ENCODE peak calls at places on chromosomes 13 and 19, in ten cellular contexts. E is psoas muscle, D is uterus, X is A673, Q is lower leg skin, P is astrocyte of the cerebellum, H is esophagus squamous epithelium, A is heart left ventricle, M is fibroblast of lung, T is Peyer's patch. U is an unnamed sample.

GRCh38 chr13:67134322-67135129 is 95.6 kb downstream of the PCDH9 start:
- DNase-seq in H (no peak), E (no peak), A (no peak), M (peak; percentile 18), T (no peak), P (no peak), Q (no peak), D (no peak), X (no peak), U (peak; percentile 30)

GRCh38 chr13:113390874-113391497 is 27.1 kb upstream of the GRTP1 start:
- DNase-seq in X (no peak), Q (no peak), E (no peak), D (no peak), M (peak; percentile 26), A (no peak), T (no peak), H (no peak), P (no peak), U (no peak)

GRCh38 chr13:113187263-113187669 is 21.2 kb downstream of the PCID2 start:
- DNase-seq in H (peak; percentile 15), E (peak; percentile 94), P (peak; percentile 93), A (peak; percentile 85), D (peak; percentile 71), M (peak; percentile 100), X (peak; percentile 96), Q (peak; percentile 91), T (no peak), U (peak; percentile 99)

GRCh38 chr13:53200498-53201453 is 172.2 kb downstream of the OLFM4 start:
- DNase-seq in P (no peak), X (peak; percentile 61), M (peak; percentile 9), T (peak; percentile 62), H (no peak), Q (no peak), E (peak; percentile 70), D (no peak), A (peak; percentile 22), U (peak; percentile 15)

GRCh38 chr19:51382004-51382403 is 5.8 kb downstream of the LIM2 start:
- DNase-seq in E (no peak), Q (no peak), T (no peak), M (no peak), D (no peak), H (no peak), X (no peak), A (no peak), P (no peak), U (no peak)

GRCh38 chr13:33218020-33218419 is 67.5 kb downstream of the STARD13 start:
- DNase-seq in P (no peak), D (no peak), H (no peak), M (peak; percentile 91), T (no peak), X (no peak), E (no peak), Q (no peak), A (no peak), U (peak; percentile 48)

GRCh38 chr13:83153833-83154232 is 728.4 kb downstream of the SLITRK1 start:
- DNase-seq in A (no peak), X (no peak), D (no peak), E (no peak), T (no peak), P (no peak), Q (no peak), H (no peak), M (no peak), U (peak; percentile 8)

GRCh38 chr13:112496166-112496565 is 91.8 kb downstream of the TUBGCP3 start:
- DNase-seq in T (no peak), Q (no peak), M (no peak), P (no peak), A (no peak), H (no peak), E (no peak), D (no peak), X (no peak), U (no peak)

GRCh38 chr13:112905990-112906641 is 62.9 kb upstream of the MCF2L start:
- DNase-seq in Q (no peak), X (no peak), E (no peak), P (no peak), H (no peak), M (no peak), A (no peak), T (no peak), D (no peak), U (no peak)

GRCh38 chr19:2529473-2529918 is 53.6 kb downstream of the GADD45B start:
- DNase-seq in H (no peak), P (no peak), A (no peak), T (peak; percentile 59), E (peak; percentile 80), Q (peak; percentile 47), D (no peak), X (no peak), M (peak; percentile 83), U (peak; percentile 91)

GRCh38 chr13:77699059-77699680 is 1.7 kb downstream of the SLAIN1 start:
- DNase-seq in X (no peak), A (no peak), E (no peak), D (no peak), M (no peak), Q (no peak), H (no peak), T (no peak), P (no peak), U (no peak)

GRCh38 chr19:48928164-48929005 is 5.1 kb upstream of the DHDH start:
- DNase-seq in D (no peak), E (no peak), A (no peak), X (no peak), H (no peak), Q (no peak), T (no peak), P (no peak), M (peak; percentile 58), U (peak; percentile 44)

GRCh38 chr19:4428326-4428975 is 26.0 kb downstream of the CHAF1A start:
- DNase-seq in T (no peak), X (no peak), E (no peak), H (no peak), Q (no peak), M (no peak), P (no peak), D (no peak), A (no peak), U (no peak)

GRCh38 chr19:58002384-58003152 is at the start of gene ZNF606:
- DNase-seq in A (peak; percentile 91), Q (peak; percentile 80), H (peak; percentile 18), D (peak; percentile 79), T (peak; percentile 94), X (peak; percentile 92), M (peak; percentile 89), E (peak; percentile 93), P (peak; percentile 63), U (peak; percentile 89)
- H3K4me3 ChIP-seq in A (peak within 1 kb of the TSS; percentile 65), Q (peak within 1 kb of the TSS; percentile 96), H (peak within 1 kb of the TSS; percentile 82), D (peak within 1 kb of the TSS; percentile 68), T (peak within 1 kb of the TSS; percentile 99), X (peak within 1 kb of the TSS; percentile 89), M (peak within 1 kb of the TSS; percentile 66), E (peak within 1 kb of the TSS; percentile 99), P (peak within 1 kb of the TSS; percentile 65), U (peak within 1 kb of the TSS; percentile 87)

GRCh38 chr13:73141292-73141771 is 82.5 kb downstream of the KLF5 start:
- DNase-seq in X (peak; percentile 40), T (no peak), M (peak; percentile 61), H (no peak), D (no peak), Q (no peak), P (peak; percentile 11), E (no peak), A (no peak), U (peak; percentile 60)
- H3K4me3 ChIP-seq in X (peak overlapping the region; percentile 8), T (no peak overlapping the region), M (no peak overlapping the region), H (no peak overlapping the region), D (no peak overlapping the region), Q (no peak overlapping the region), P (no peak overlapping the region), E (no peak overlapping the region), A (no peak overlapping the region), U (peak overlapping the region; percentile 27)

DNA sequence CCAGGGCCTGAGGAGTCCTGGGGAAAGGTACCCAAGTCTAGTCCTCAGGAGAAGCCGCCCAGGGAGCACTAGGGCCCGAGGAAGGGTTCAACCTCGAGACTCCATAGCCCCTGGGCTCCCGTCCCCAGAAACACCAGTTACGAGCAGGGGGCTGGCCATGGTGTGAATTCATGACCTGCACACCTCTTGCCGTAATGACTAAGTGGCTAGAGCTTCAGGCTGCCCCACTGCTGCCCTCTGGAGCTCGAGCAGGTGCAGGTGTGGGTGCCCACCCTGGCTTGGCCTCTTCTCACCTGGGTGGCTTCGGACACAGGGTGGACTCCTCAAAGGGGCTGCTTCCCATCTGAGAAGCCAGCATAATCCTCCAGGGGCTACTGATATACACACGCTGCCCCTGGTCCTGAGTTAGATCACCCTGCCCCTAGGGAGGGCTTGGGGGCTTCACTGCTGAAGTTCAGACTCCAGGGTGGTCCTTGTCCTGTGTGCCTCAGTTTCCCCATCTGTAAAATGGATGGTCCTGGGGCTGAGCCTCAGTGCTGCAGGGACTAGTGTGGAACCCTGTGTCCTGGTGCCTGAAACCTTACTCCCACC is 13.6 kb downstream of the SPC24 start:
- DNase-seq in E (no peak), X (no peak), T (no peak), D (no peak), H (no peak), A (no peak), P (no peak), M (no peak), Q (no peak), U (no peak)
- H3K4me3 ChIP-seq in E (no peak overlapping the region), X (no peak overlapping the region), T (no peak overlapping the region), D (no peak overlapping the region), H (no peak overlapping the region), A (no peak overlapping the region), P (no peak overlapping the region), M (no peak overlapping the region), Q (no peak overlapping the region), U (no peak overlapping the region)

GRCh38 chr13:37295046-37295445 is 189.6 kb upstream of the CSNK1A1L start:
- DNase-seq in P (no peak), T (no peak), M (peak; percentile 46), H (no peak), E (peak; percentile 53), A (peak; percentile 22), X (no peak), Q (no peak), D (no peak), U (peak; percentile 67)

GRCh38 chr13:37295573-37295972 is 190.1 kb upstream of the CSNK1A1L start:
- DNase-seq in Q (no peak), T (no peak), H (no peak), X (no peak), P (no peak), M (no peak), D (no peak), A (no peak), E (no peak), U (no peak)

GRCh38 chr13:37289212-37289935 is 183.9 kb upstream of the CSNK1A1L start:
- DNase-seq in X (no peak), P (no peak), H (no peak), Q (no peak), E (no peak), M (no peak), A (no peak), T (no peak), D (no peak), U (no peak)

GRCh38 chr13:37290691-37291090 is 185.2 kb upstream of the CSNK1A1L start:
- DNase-seq in M (peak; percentile 74), A (no peak), T (no peak), H (no peak), P (no peak), E (no peak), Q (no peak), X (no peak), D (no peak), U (no peak)

DNA sequence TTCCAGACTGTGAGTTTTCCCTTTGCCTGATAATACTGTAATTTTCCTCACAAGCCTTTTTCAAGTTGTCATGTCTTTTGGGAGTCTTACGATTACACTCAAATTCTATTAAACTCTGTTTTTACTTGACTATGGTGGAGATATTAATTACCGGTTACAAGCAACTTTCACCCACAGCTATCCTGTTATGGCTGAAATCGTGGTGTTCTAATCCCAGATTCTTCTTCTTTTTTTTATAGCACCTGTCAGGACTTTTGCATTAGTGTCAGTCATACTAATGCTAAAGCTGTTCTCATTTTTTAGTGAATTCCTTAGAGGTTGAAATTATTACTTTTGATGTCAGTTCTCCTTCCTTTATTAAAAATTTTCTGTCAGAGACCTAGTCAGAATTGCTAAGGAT is 187.8 kb upstream of the CSNK1A1L start:
- DNase-seq in X (no peak), M (no peak), H (no peak), P (no peak), D (no peak), A (no peak), E (no peak), Q (no peak), T (no peak), U (no peak)
- H3K4me3 ChIP-seq in X (no peak overlapping the region), M (no peak overlapping the region), H (no peak overlapping the region), P (no peak overlapping the region), D (no peak overlapping the region), A (no peak overlapping the region), E (no peak overlapping the region), Q (no peak overlapping the region), T (no peak overlapping the region), U (no peak overlapping the region)